ENCODE peak calls at places on chromosomes 5 and 9, in seven cellular contexts. L, A, C, Q, D, H and V are unnamed samples.

GRCh38 chr9:22114956-22115355 is 105.9 kb upstream of the CDKN2B start:
- DNase-seq in C (no peak), A (no peak), H (no peak), Q (peak), D (no peak), L (no peak), V (no peak)

GRCh38 chr9:83572524-83572923 is 34.3 kb upstream of the FRMD3 start:
- DNase-seq in H (peak), L (no peak), Q (peak), D (no peak), A (no peak), C (no peak), V (peak)

GRCh38 chr5:140780512-140780911 is 5.4 kb upstream of the PCDHA1 start:
- DNase-seq in Q (no peak), L (no peak), A (no peak), D (no peak), H (no peak), C (no peak), V (no peak)

GRCh38 chr9:91992636-91993035 is 42.6 kb upstream of the ROR2 start:
- DNase-seq in D (no peak), H (no peak), Q (peak), C (no peak), L (no peak), A (peak), V (no peak)

GRCh38 chr5:121691478-121691877 is 160.2 kb upstream of the FTMT start:
- DNase-seq in H (no peak), D (no peak), A (no peak), L (no peak), C (peak), Q (no peak), V (no peak)

GRCh38 chr9:117462926-117463325 is 48.1 kb upstream of the ASTN2 start:
- DNase-seq in A (no peak), C (no peak), H (no peak), Q (no peak), L (no peak), D (no peak), V (no peak)

GRCh38 chr5:44199408-44199807 is 189.8 kb downstream of the FGF10 start:
- DNase-seq in A (no peak), Q (no peak), C (no peak), D (no peak), H (no peak), L (no peak), V (no peak)

GRCh38 chr9:115883467-115884329 is 269.9 kb upstream of the PAPPA start:
- DNase-seq in C (peak), Q (peak), L (no peak), H (no peak), D (no peak), A (peak), V (peak)

GRCh38 chr9:91346644-91347043 is 15.1 kb downstream of the AUH start:
- DNase-seq in L (no peak), H (no peak), C (no peak), A (no peak), D (no peak), Q (no peak), V (no peak)

GRCh38 chr5:108264533-108264932 is 117.4 kb downstream of the FBXL17 start:
- DNase-seq in H (no peak), L (no peak), D (no peak), A (no peak), Q (no peak), C (no peak), V (no peak)

GRCh38 chr5:136814621-136815378 is 449.5 kb upstream of the TRPC7 start:
- DNase-seq in A (peak), C (no peak), Q (peak), H (no peak), D (no peak), L (no peak), V (no peak)

GRCh38 chr5:72226950-72227349 is 93.1 kb downstream of the MRPS27 start:
- DNase-seq in A (no peak), H (no peak), L (no peak), C (no peak), Q (no peak), D (no peak), V (peak)

GRCh38 chr5:149355688-149356087 is 2.2 kb upstream of the PCYOX1L start:
- DNase-seq in L (no peak), A (no peak), Q (no peak), H (no peak), C (no peak), D (no peak), V (no peak)

GRCh38 chr9:18424132-18424531 is 49.8 kb upstream of the ADAMTSL1 start:
- DNase-seq in A (no peak), L (no peak), D (no peak), C (no peak), H (no peak), Q (no peak), V (no peak)

GRCh38 chr5:93158841-93159240 is 422.2 kb downstream of the NR2F1-AS1 start:
- DNase-seq in H (no peak), C (no peak), L (no peak), D (no peak), A (peak), Q (peak), V (peak)

GRCh38 chr5:142015781-142016533 is 3.1 kb upstream of the GNPDA1 start:
- DNase-seq in H (peak), D (no peak), C (no peak), L (peak), Q (peak), A (peak), V (no peak)

GRCh38 chr9:114172981-114173833 is 17.9 kb downstream of the COL27A1 start:
- DNase-seq in Q (peak), L (no peak), A (peak), C (no peak), H (no peak), D (no peak), V (no peak)

GRCh38 chr9:33445389-33445881 is 2.0 kb downstream of the AQP3 start:
- DNase-seq in D (no peak), C (no peak), Q (no peak), A (no peak), H (no peak), L (peak), V (no peak)

GRCh38 chr9:98564714-98565113 is 144.0 kb downstream of the GABBR2 start:
- DNase-seq in C (no peak), A (no peak), L (no peak), D (no peak), Q (no peak), H (no peak), V (no peak)